ENCODE peak calls at places on chromosome 13, in eight cellular contexts. W is glomerular endothelial cell; E is activated naive CD8-positive, alpha-beta T cell treated with anti-CD3 and anti-CD28 coated beads, Interleukin-2, amount 50 U/mL, for 24 hours; D is fibroblast of mammary gland; R is T follicular helper cell; I is Calu3; A is fibroblast of the aortic adventitia; K is CD4-positive, alpha-beta T cell. X is an unnamed sample.

GRCh38 chr13:24207841-24208240 is 47.3 kb downstream of the SPATA13 start:
- DNase-seq in R (no peak), I (no peak), A (no peak), W (no peak), D (no peak), K (no peak), E (no peak), X (no peak)

GRCh38 chr13:33353646-33354045 is 68.1 kb upstream of the STARD13 start:
- DNase-seq in D (no peak), W (no peak), A (no peak), I (no peak), R (no peak), E (no peak), K (no peak), X (no peak)

GRCh38 chr13:42401376-42401775 is 129.4 kb downstream of the AKAP11 start:
- DNase-seq in R (no peak), E (no peak), K (no peak), I (no peak), D (no peak), A (no peak), W (no peak), X (no peak)

GRCh38 chr13:49649244-49649962 is 21.1 kb downstream of the ARL11 start:
- DNase-seq in D (peak; percentile 58), I (no peak), A (peak; percentile 55), E (no peak), K (no peak), R (no peak), W (no peak), X (peak; percentile 55)

GRCh38 chr13:97223711-97224461 is 1.8 kb downstream of the MBNL2 start:
- DNase-seq in K (no peak), I (no peak), D (peak; percentile 96), E (peak; percentile 20), A (peak; percentile 97), W (no peak), R (no peak), X (peak; percentile 71)

GRCh38 chr13:79227418-79227817 is 178.6 kb downstream of the RBM26 start:
- DNase-seq in I (no peak), A (no peak), D (no peak), R (no peak), W (no peak), E (no peak), K (no peak), X (no peak)

GRCh38 chr13:38951525-38952313 is 38.9 kb downstream of the STOML3 start:
- DNase-seq in R (no peak), D (no peak), E (peak; percentile 13), A (no peak), I (peak; percentile 48), W (peak; percentile 74), K (no peak), X (no peak)

GRCh38 chr13:99151516-99151915 is 49.1 kb upstream of the UBAC2 start:
- DNase-seq in W (no peak), A (peak; percentile 65), R (no peak), D (peak; percentile 69), E (peak; percentile 14), I (no peak), K (no peak), X (peak; percentile 34)

GRCh38 chr13:102128216-102128800 is 273.5 kb downstream of the FGF14 start:
- DNase-seq in K (no peak), I (no peak), D (peak; percentile 95), E (no peak), A (peak; percentile 57), W (no peak), R (no peak), X (no peak)

GRCh38 chr13:21834511-21834910 is 163.6 kb downstream of the FGF9 start:
- DNase-seq in K (no peak), A (no peak), W (no peak), D (no peak), E (no peak), I (peak; percentile 11), R (no peak), X (no peak)

GRCh38 chr13:85500716-85501256 is 298.4 kb downstream of the SLITRK6 start:
- DNase-seq in K (no peak), R (no peak), W (no peak), A (no peak), E (no peak), I (no peak), D (no peak), X (no peak)

GRCh38 chr13:21322988-21323387 is 136.1 kb downstream of the ZDHHC20 start:
- DNase-seq in W (no peak), K (no peak), D (no peak), I (no peak), E (no peak), A (no peak), R (no peak), X (no peak)

GRCh38 chr13:34730966-34731365 is 211.1 kb upstream of the NBEA start:
- DNase-seq in I (no peak), E (no peak), A (no peak), D (no peak), W (no peak), K (no peak), R (no peak), X (peak; percentile 35)

GRCh38 chr13:28539625-28540286 is 44.8 kb upstream of the FLT1 start:
- DNase-seq in R (no peak), D (no peak), W (no peak), I (no peak), K (no peak), E (no peak), A (no peak), X (no peak)

GRCh38 chr13:30580852-30581502 is 36.7 kb upstream of the USPL1 start:
- DNase-seq in A (no peak), W (no peak), D (no peak), E (no peak), K (no peak), R (no peak), I (no peak), X (no peak)

GRCh38 chr13:32779119-32779518 is 192.9 kb downstream of the PDS5B start:
- DNase-seq in I (no peak), D (no peak), W (no peak), E (no peak), A (no peak), K (no peak), R (no peak), X (no peak)

GRCh38 chr13:39417131-39417530 is 185.9 kb downstream of the LHFPL6 start:
- DNase-seq in K (no peak), I (no peak), D (no peak), E (no peak), R (no peak), W (no peak), A (no peak), X (no peak)

GRCh38 chr13:30153871-30154426 is 153.4 kb downstream of the KATNAL1 start:
- DNase-seq in E (no peak), W (no peak), D (no peak), A (no peak), R (no peak), I (no peak), K (no peak), X (peak; percentile 30)

GRCh38 chr13:27556109-27556508 is 64.2 kb downstream of the LNX2 start:
- DNase-seq in W (no peak), I (peak; percentile 5), A (peak; percentile 84), E (no peak), K (no peak), R (no peak), D (peak; percentile 83), X (no peak)

GRCh38 chr13:113164492-113164891 is 6.0 kb downstream of the PROZ start:
- DNase-seq in R (no peak), K (no peak), I (no peak), W (no peak), D (no peak), E (no peak), A (no peak), X (no peak)

GRCh38 chr13:74529968-74530367 is 395.8 kb upstream of the KLF12 start:
- DNase-seq in D (no peak), R (no peak), A (no peak), K (no peak), I (no peak), E (no peak), W (no peak), X (no peak)

X was measured in trophoblast cell.